ENCODE peak calls at places on chromosomes 5 and 9, in five cellular contexts. S is neuronal stem cell, F is IMR-90, M is H1, R is mesenchymal stem cell. X is an unnamed sample.

GRCh38 chr5:4130819-4131218 is 535.2 kb downstream of the IRX1 start:
- DNase-seq in F (no peak), S (no peak), R (no peak), M (peak), X (peak)

GRCh38 chr9:36671561-36671960 is 98.9 kb downstream of the MELK start:
- DNase-seq in R (no peak), F (no peak), M (no peak), S (no peak), X (no peak)

GRCh38 chr5:82512025-82512424 is 233.9 kb upstream of the RPS23 start:
- DNase-seq in M (no peak), F (no peak), S (no peak), R (no peak), X (no peak)

GRCh38 chr9:134858051-134858841 is 22.4 kb upstream of the FCN2 start:
- DNase-seq in M (no peak), S (no peak), R (no peak), F (peak), X (no peak)

GRCh38 chr5:138629383-138629782 is 54.2 kb upstream of the HSPA9 start:
- DNase-seq in F (no peak), M (no peak), R (peak), S (no peak), X (no peak)

GRCh38 chr9:84140535-84141101 is 160.0 kb downstream of the RMI1 start:
- DNase-seq in F (peak), R (peak), M (no peak), S (peak), X (peak)

GRCh38 chr5:143218563-143219170 is 184.8 kb downstream of the NR3C1 start:
- DNase-seq in S (no peak), M (no peak), F (no peak), R (no peak), X (peak)

GRCh38 chr5:55568629-55569512 is 34.1 kb upstream of the PLPP1 start:
- DNase-seq in R (no peak), M (no peak), F (no peak), S (no peak), X (no peak)

GRCh38 chr5:112862085-112862484 is 998 bp downstream of the SRP19 start:
- DNase-seq in F (no peak), R (peak), S (no peak), M (no peak), X (peak)

GRCh38 chr5:56409331-56410190 is 176.4 kb upstream of the ANKRD55 start:
- DNase-seq in S (no peak), F (peak), R (peak), M (no peak), X (peak)

GRCh38 chr5:41871866-41872265 is 1.6 kb upstream of the OXCT1 start:
- DNase-seq in M (no peak), S (no peak), R (no peak), F (peak), X (no peak)

GRCh38 chr9:133713211-133713959 is 24.8 kb downstream of the SARDH start:
- DNase-seq in F (no peak), S (no peak), R (no peak), M (no peak), X (no peak)

GRCh38 chr9:87494970-87495471 is 2.6 kb upstream of the DAPK1 start:
- DNase-seq in F (no peak), M (no peak), R (no peak), S (no peak), X (no peak)

GRCh38 chr9:92728831-92729734 is 35.5 kb downstream of the BICD2 start:
- DNase-seq in S (no peak), R (peak), M (no peak), F (peak), X (peak)

GRCh38 chr5:88944751-88945507 is 61.9 kb upstream of the MEF2C start:
- DNase-seq in R (peak), S (no peak), F (peak), M (no peak), X (no peak)

GRCh38 chr9:96874947-96875459 is 20.7 kb upstream of the ZNF782 start:
- DNase-seq in R (peak), S (no peak), F (peak), M (no peak), X (no peak)

GRCh38 chr5:150318613-150319483 is 16.1 kb upstream of the ARSI start:
- DNase-seq in R (peak), M (no peak), F (no peak), S (no peak), X (peak)

GRCh38 chr9:88711719-88712118 is 176.7 kb downstream of the NXNL2 start:
- DNase-seq in F (no peak), S (no peak), M (no peak), R (no peak), X (no peak)

GRCh38 chr9:88713022-88713421 is 178.0 kb downstream of the NXNL2 start:
- DNase-seq in M (no peak), S (no peak), F (no peak), R (no peak), X (no peak)

GRCh38 chr9:88721028-88721427 is 186.1 kb downstream of the NXNL2 start:
- DNase-seq in F (no peak), R (no peak), S (no peak), M (no peak), X (no peak)

GRCh38 chr9:88712484-88712883 is 177.5 kb downstream of the NXNL2 start:
- DNase-seq in S (no peak), R (no peak), F (no peak), M (no peak), X (no peak)

GRCh38 chr9:88716636-88717035 is 181.7 kb downstream of the NXNL2 start:
- DNase-seq in S (no peak), R (no peak), M (no peak), F (no peak), X (no peak)
- H3K4me3 ChIP-seq in S (no peak), R (no peak), M (no peak), F (no peak), X (no peak)

DNA sequence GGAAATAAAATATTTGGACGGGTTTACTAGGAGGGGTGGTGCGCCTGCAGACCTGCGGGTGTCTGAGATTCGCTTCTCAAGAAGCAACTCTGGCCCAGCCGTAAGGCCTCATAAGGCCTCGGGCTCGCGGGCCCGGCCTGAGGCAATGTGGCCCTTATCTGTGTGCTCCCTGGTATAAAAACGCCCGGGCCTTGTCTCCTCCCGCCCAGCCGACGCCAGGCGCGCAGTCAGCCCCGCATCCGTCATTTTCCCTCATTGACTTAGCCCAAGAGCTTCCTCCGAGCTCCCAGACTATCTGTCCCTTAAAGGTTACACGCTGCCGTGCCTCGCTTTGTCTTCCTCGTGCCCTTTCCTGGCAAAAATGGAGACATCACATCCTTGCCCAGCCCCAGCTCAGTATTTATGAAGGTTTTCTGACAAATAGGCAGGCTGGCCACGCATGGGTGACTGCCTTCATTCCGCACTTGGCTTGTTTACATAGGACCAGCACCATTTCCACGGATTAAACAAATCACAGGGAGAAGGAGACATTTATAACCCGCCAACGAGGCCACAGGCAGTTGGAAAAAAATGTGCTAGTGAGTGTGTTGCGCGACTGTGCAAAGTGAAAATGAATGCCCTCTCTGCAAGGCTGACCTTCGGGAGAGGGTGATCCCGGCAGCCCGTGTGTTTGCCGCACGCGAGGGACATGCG is 74.5 kb upstream of the TBCA start:
- DNase-seq in S (peak), R (peak), M (no peak), F (no peak), X (peak)
- H3K18ac ChIP-seq in S (peak), R (no peak), M (no peak), F (no peak), X (no peak)

GRCh38 chr9:23821400-23822181 is 4.4 kb downstream of the ELAVL2 start:
- DNase-seq in F (no peak), S (peak), M (no peak), R (peak), X (peak)
- H3K4me3 ChIP-seq in F (no peak), S (peak), M (peak), R (peak), X (peak)

GRCh38 chr9:112755675-112756074 is 5.1 kb downstream of the SNX30 start:
- DNase-seq in S (no peak), F (peak), M (no peak), R (no peak), X (peak)

GRCh38 chr9:112754578-112754977 is 4.0 kb downstream of the SNX30 start:
- DNase-seq in R (no peak), M (peak), F (peak), S (no peak), X (peak)

GRCh38 chr9:112757940-112758339 is 7.4 kb downstream of the SNX30 start:
- DNase-seq in S (no peak), R (no peak), M (no peak), F (no peak), X (no peak)

GRCh38 chr9:112755059-112755458 is 4.5 kb downstream of the SNX30 start:
- DNase-seq in M (no peak), R (no peak), F (peak), S (no peak), X (peak)

GRCh38 chr9:112757300-112757883 is 6.8 kb downstream of the SNX30 start:
- DNase-seq in M (no peak), R (no peak), F (peak), S (no peak), X (no peak)
- H3K18ac ChIP-seq in M (no peak), R (no peak), F (no peak), S (no peak), X (no peak)

GRCh38 chr5:179804599-179804947 is 2.1 kb downstream of the MGAT4B start:
- DNase-seq in M (no peak), R (no peak), F (no peak), S (no peak), X (no peak)
- H3K4me3 ChIP-seq in M (no peak), R (no peak), F (no peak), S (no peak), X (no peak)

DNA sequence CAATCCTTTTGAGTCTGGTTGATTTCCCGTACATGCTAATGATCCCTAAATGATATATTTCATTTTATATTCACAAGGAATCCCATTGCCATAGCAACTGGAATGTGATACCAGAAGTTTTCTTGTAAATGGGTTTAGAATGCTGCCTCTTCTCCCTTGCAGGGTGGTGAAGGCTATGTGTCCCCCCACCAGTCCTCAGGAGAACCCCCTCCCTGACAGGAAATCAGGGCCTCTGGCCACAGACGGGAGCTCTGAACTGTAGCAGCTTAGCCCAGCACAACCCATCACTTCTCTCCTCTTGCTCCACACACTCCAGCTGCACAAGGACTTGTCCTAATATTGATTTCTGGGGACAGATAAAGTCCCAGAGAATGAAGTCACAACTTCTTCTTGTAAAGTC is 214.9 kb downstream of the FSTL4 start:
- DNase-seq in R (no peak), M (no peak), S (no peak), F (no peak), X (no peak)
- H3K18ac ChIP-seq in R (no peak), M (no peak), S (no peak), F (no peak), X (no peak)

DNA sequence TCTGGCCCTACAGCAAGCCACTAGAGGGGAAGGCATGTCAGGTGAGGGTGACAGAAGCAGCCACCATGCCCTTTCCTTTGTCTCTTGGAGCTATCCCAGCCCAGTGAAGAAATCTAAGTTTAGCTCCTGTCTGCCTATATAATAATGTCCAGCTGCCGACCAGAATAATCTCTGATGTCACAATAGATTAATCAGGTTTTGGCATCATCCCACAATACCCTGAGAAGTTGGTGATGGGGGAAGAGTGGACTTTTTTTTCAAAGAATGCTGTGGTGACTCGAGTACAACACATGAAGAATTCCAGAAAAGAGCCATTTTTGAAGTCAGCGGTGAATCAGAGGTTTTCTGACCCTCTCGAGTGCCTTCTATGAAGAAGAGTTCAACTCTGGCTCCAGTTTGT is 1.7 kb upstream of the TSLP start:
- DNase-seq in S (no peak), R (peak), M (no peak), F (peak), X (no peak)
- H3K4me3 ChIP-seq in S (no peak), R (no peak), M (peak), F (no peak), X (no peak)

GRCh38 chr5:131579917-131580671 is 54.9 kb downstream of the RAPGEF6 start:
- DNase-seq in R (no peak), F (no peak), M (no peak), S (no peak), X (no peak)
- H3K18ac ChIP-seq in R (no peak), F (no peak), M (no peak), S (no peak), X (no peak)

X was measured in mesendoderm.